ENCODE peak calls at places on chromosomes 3 and 15, in four cellular contexts. M is fibroblast of lung, F is dorsolateral prefrontal cortex, Q is myocyte. V is an unnamed sample.

GRCh38 chr3:148023994-148024393 is 614.8 kb downstream of the ZIC1 start:
- DNase-seq in M (peak; percentile 68), F (no peak), Q (peak; percentile 25), V (peak; percentile 86)

GRCh38 chr3:31106204-31106603 is 211.7 kb upstream of the GADL1 start:
- DNase-seq in M (peak; percentile 59), F (no peak), Q (peak; percentile 40), V (peak; percentile 74)

GRCh38 chr15:100220058-100220728 is 121.6 kb downstream of the ADAMTS17 start:
- DNase-seq in M (no peak), F (no peak), Q (no peak), V (no peak)

GRCh38 chr15:29473621-29474105 is 204.0 kb upstream of the NSMCE3 start:
- DNase-seq in M (no peak), F (no peak), Q (no peak), V (no peak)

GRCh38 chr3:181710581-181711255 is 1.0 kb upstream of the SOX2 start:
- DNase-seq in M (no peak), F (no peak), Q (no peak), V (no peak)

GRCh38 chr3:112304611-112305010 is 10.6 kb upstream of the SLC9C1 start:
- DNase-seq in M (no peak), F (no peak), Q (peak; percentile 24), V (peak; percentile 13)

GRCh38 chr3:53711387-53711786 is 134.8 kb downstream of the CHDH start:
- DNase-seq in M (no peak), F (no peak), Q (no peak), V (no peak)

GRCh38 chr3:124512881-124513609 is 217.2 kb upstream of the UMPS start:
- DNase-seq in M (no peak), F (no peak), Q (peak; percentile 2), V (peak; percentile 4)

GRCh38 chr15:77173487-77173886 is 102.6 kb upstream of the TSPAN3 start:
- DNase-seq in M (no peak), F (no peak), Q (no peak), V (no peak)

GRCh38 chr3:87313641-87314040 is 37.3 kb upstream of the POU1F1 start:
- DNase-seq in M (no peak), F (no peak), Q (no peak), V (no peak)

GRCh38 chr3:43144811-43145490 is 39.1 kb upstream of the POMGNT2 start:
- DNase-seq in M (peak; percentile 68), F (no peak), Q (peak; percentile 47), V (peak; percentile 59)

GRCh38 chr3:120622870-120623718 is 27.0 kb downstream of the NDUFB4 start:
- DNase-seq in M (no peak), F (no peak), Q (no peak), V (peak; percentile 82)

GRCh38 chr15:91678003-91678402 is 175.5 kb upstream of the SLCO3A1 start:
- DNase-seq in M (no peak), F (no peak), Q (no peak), V (no peak)

GRCh38 chr3:149657458-149657795 is 398 bp downstream of the WWTR1 start:
- DNase-seq in M (peak; percentile 70), F (no peak), Q (peak; percentile 62), V (peak; percentile 59)

GRCh38 chr3:47283193-47283537 is 421 bp downstream of the KLHL18 start:
- DNase-seq in M (no peak), F (no peak), Q (no peak), V (no peak)

GRCh38 chr3:41346698-41347097 is 147.4 kb downstream of the CTNNB1 start:
- DNase-seq in M (peak; percentile 19), F (no peak), Q (no peak), V (peak; percentile 25)

GRCh38 chr3:32432711-32433530 is 41.3 kb downstream of the CMTM7 start:
- DNase-seq in M (peak; percentile 54), F (no peak), Q (peak; percentile 88), V (peak; percentile 47)

GRCh38 chr3:157906627-157907026 is 199.6 kb downstream of the SHOX2 start:
- DNase-seq in M (no peak), F (no peak), Q (peak; percentile 9), V (no peak)

GRCh38 chr3:24493951-24494615 is 567 bp downstream of the THRB start:
- DNase-seq in M (peak; percentile 44), F (peak; percentile 68), Q (peak; percentile 80), V (no peak)

GRCh38 chr3:8456118-8456811 is 45.4 kb upstream of the LMCD1 start:
- DNase-seq in M (no peak), F (no peak), Q (no peak), V (peak; percentile 42)

GRCh38 chr15:78448441-78449219 is 10.6 kb downstream of the IREB2 start:
- DNase-seq in M (peak; percentile 17), F (no peak), Q (no peak), V (peak; percentile 20)

GRCh38 chr3:120706950-120707349 is 24.9 kb upstream of the HGD start:
- DNase-seq in M (no peak), F (no peak), Q (no peak), V (no peak)

GRCh38 chr15:69857686-69858391 is 239.9 kb downstream of the TLE3 start:
- DNase-seq in M (no peak), F (no peak), Q (no peak), V (no peak)

GRCh38 chr15:90030376-90030775 is 29.3 kb downstream of the ZNF710 start:
- DNase-seq in M (no peak), F (no peak), Q (no peak), V (no peak)

GRCh38 chr3:144178607-144179006 is 207.0 kb downstream of the DIPK2A start:
- DNase-seq in M (no peak), F (no peak), Q (no peak), V (no peak)

GRCh38 chr3:39088889-39089288 is 18.5 kb downstream of the GORASP1 start:
- DNase-seq in M (peak; percentile 32), F (no peak), Q (peak; percentile 88), V (peak; percentile 31)

GRCh38 chr3:188950832-188951489 is 220.8 kb upstream of the TPRG1 start:
- DNase-seq in M (peak; percentile 99), F (no peak), Q (peak; percentile 79), V (peak; percentile 99)

GRCh38 chr3:129009266-129009665 is 8.2 kb downstream of the EFCC1 start:
- DNase-seq in M (no peak), F (no peak), Q (no peak), V (no peak)

GRCh38 chr3:97720417-97720816 is 44.1 kb upstream of the ARL6 start:
- DNase-seq in M (peak; percentile 1), F (no peak), Q (peak; percentile 15), V (no peak)

GRCh38 chr15:24772709-24773373 is 97.3 kb downstream of the NPAP1 start:
- DNase-seq in M (peak; percentile 89), F (peak; percentile 75), Q (no peak), V (peak; percentile 84)

GRCh38 chr15:98866503-98866902 is 141.1 kb downstream of the PGPEP1L start:
- DNase-seq in M (peak; percentile 81), F (no peak), Q (no peak), V (peak; percentile 88)

GRCh38 chr3:100073555-100074307 is 40.6 kb downstream of the FILIP1L start:
- DNase-seq in M (peak; percentile 84), F (no peak), Q (no peak), V (peak; percentile 97)

GRCh38 chr3:40754966-40755365 is 230.2 kb downstream of the ZNF621 start:
- DNase-seq in M (no peak), F (no peak), Q (no peak), V (no peak)

GRCh38 chr3:65425880-65426279 is 612.8 kb downstream of the MAGI1 start:
- DNase-seq in M (peak; percentile 39), F (no peak), Q (peak; percentile 24), V (peak; percentile 44)

GRCh38 chr3:24069045-24069444 is 124.0 kb downstream of the NR1D2 start:
- DNase-seq in M (peak; percentile 24), F (no peak), Q (peak; percentile 73), V (no peak)

GRCh38 chr3:177448987-177449975 is 252.0 kb upstream of the TBL1XR1 start:
- DNase-seq in M (peak; percentile 61), F (no peak), Q (peak; percentile 43), V (peak; percentile 78)

GRCh38 chr15:89402406-89402805 is 67.8 kb upstream of the POLG start:
- DNase-seq in M (no peak), F (no peak), Q (no peak), V (no peak)

GRCh38 chr15:36356978-36357582 is 222.3 kb upstream of the CDIN1 start:
- DNase-seq in M (peak; percentile 90), F (no peak), Q (peak; percentile 57), V (peak; percentile 82)

V was measured in IMR-90.